ENCODE peak calls at places on chromosomes 11 and 22, in seven cellular contexts. U is pancreas, K is colonic mucosa, Y is kidney epithelial cell, S is mammary epithelial cell, R is uterus, M is heart right ventricle. V is an unnamed sample.
A peak's percentile ranks its signal among the peaks of the same experiment; 100 is the strongest.

GRCh38 chr11:127939000-127939399 is 648.4 kb downstream of the ETS1 start:
- DNase-seq in U (no peak), M (no peak), Y (no peak), K (no peak), R (no peak), S (peak; percentile 75), V (peak; percentile 61)

GRCh38 chr11:61071208-61071681 is 31.0 kb upstream of the CD5 start:
- DNase-seq in K (no peak), U (no peak), M (no peak), R (no peak), Y (no peak), S (no peak), V (no peak)

GRCh38 chr11:34682822-34683221 is 61.9 kb downstream of the EHF start:
- DNase-seq in K (no peak), M (no peak), R (no peak), S (peak; percentile 52), U (no peak), Y (peak; percentile 59), V (peak; percentile 86)

GRCh38 chr11:64516226-64516625 is 74.8 kb upstream of the SLC22A12 start:
- DNase-seq in S (no peak), R (no peak), Y (no peak), K (peak; percentile 40), U (no peak), M (no peak), V (no peak)

GRCh38 chr11:68924073-68924925 is 20.6 kb downstream of the IGHMBP2 start:
- DNase-seq in S (peak; percentile 1), Y (no peak), K (no peak), M (no peak), R (no peak), U (no peak), V (no peak)

GRCh38 chr22:25282671-25283561 is 63.5 kb downstream of the CRYBB2 start:
- DNase-seq in Y (no peak), U (peak; percentile 20), S (no peak), M (no peak), K (no peak), R (no peak), V (no peak)

GRCh38 chr11:18192988-18193387 is 20.4 kb downstream of the MRGPRX4 start:
- DNase-seq in R (no peak), M (no peak), K (no peak), U (no peak), Y (no peak), S (peak; percentile 27), V (no peak)

GRCh38 chr11:91804057-91804456 is 420.6 kb upstream of the FAT3 start:
- DNase-seq in R (no peak), K (no peak), M (no peak), U (no peak), Y (no peak), S (no peak), V (no peak)

GRCh38 chr11:39120890-39121289 is 2338.6 kb downstream of the LRRC4C start:
- DNase-seq in Y (no peak), M (no peak), K (no peak), R (no peak), U (no peak), S (no peak), V (no peak)

GRCh38 chr11:69912161-69912910 is 93.1 kb upstream of the FGF3 start:
- DNase-seq in Y (no peak), M (no peak), S (no peak), R (peak; percentile 15), U (no peak), K (no peak), V (no peak)

GRCh38 chr11:120134931-120135228 is 3.0 kb downstream of the TRIM29 start:
- DNase-seq in Y (no peak), R (peak; percentile 6), M (no peak), K (peak; percentile 9), U (no peak), S (no peak), V (no peak)

GRCh38 chr11:134739136-134739535 is 327.1 kb upstream of the B3GAT1 start:
- DNase-seq in U (no peak), Y (no peak), R (no peak), M (no peak), K (no peak), S (no peak), V (no peak)

GRCh38 chr11:112941096-112941495 is 20.1 kb upstream of the NCAM1 start:
- DNase-seq in U (no peak), S (no peak), M (no peak), K (no peak), Y (no peak), R (peak; percentile 37), V (no peak)

GRCh38 chr11:82930229-82930628 is 28.7 kb downstream of the DDIAS start:
- DNase-seq in R (no peak), U (no peak), Y (no peak), M (no peak), S (no peak), K (no peak), V (no peak)

GRCh38 chr11:106399624-106400023 is 322.2 kb downstream of the AASDHPPT start:
- DNase-seq in U (no peak), R (no peak), Y (no peak), K (no peak), M (no peak), S (no peak), V (no peak)

GRCh38 chr11:58592760-58593472 is 14.1 kb downstream of the ZFP91 start:
- DNase-seq in U (peak; percentile 28), K (peak; percentile 74), R (no peak), S (peak; percentile 40), M (no peak), Y (no peak), V (peak; percentile 48)

GRCh38 chr11:1928038-1928890 is 8.8 kb downstream of the TNNT3 start:
- DNase-seq in Y (no peak), S (no peak), M (no peak), K (no peak), U (peak; percentile 25), R (peak; percentile 21), V (no peak)

GRCh38 chr11:67435031-67435726 is 2.3 kb downstream of the PTPRCAP start:
- DNase-seq in Y (no peak), U (no peak), K (no peak), R (no peak), S (no peak), M (no peak), V (no peak)

GRCh38 chr11:33040862-33041453 is 1.6 kb downstream of the TCP11L1 start:
- DNase-seq in U (no peak), Y (no peak), R (no peak), K (no peak), S (no peak), M (no peak), V (no peak)

GRCh38 chr11:33045551-33046255 is 6.3 kb downstream of the TCP11L1 start:
- DNase-seq in M (no peak), U (no peak), R (no peak), K (peak; percentile 80), Y (no peak), S (peak; percentile 81), V (peak; percentile 82)

GRCh38 chr11:33044281-33044680 is 4.9 kb downstream of the TCP11L1 start:
- DNase-seq in M (no peak), S (peak; percentile 97), R (no peak), U (no peak), Y (no peak), K (no peak), V (peak; percentile 85)

GRCh38 chr11:33040127-33040861 is 922 bp downstream of the TCP11L1 start:
- DNase-seq in K (no peak), U (no peak), S (peak; percentile 72), Y (no peak), R (no peak), M (no peak), V (peak; percentile 49)

GRCh38 chr11:33043221-33043833 is 4.0 kb downstream of the TCP11L1 start:
- DNase-seq in Y (no peak), M (no peak), K (no peak), U (no peak), S (peak; percentile 42), R (no peak), V (no peak)
- H3K4me3 ChIP-seq in Y (no peak overlapping the region), M (no peak overlapping the region), K (no peak overlapping the region), U (no peak overlapping the region), S (no peak overlapping the region), R (no peak overlapping the region), V (no peak overlapping the region)

DNA sequence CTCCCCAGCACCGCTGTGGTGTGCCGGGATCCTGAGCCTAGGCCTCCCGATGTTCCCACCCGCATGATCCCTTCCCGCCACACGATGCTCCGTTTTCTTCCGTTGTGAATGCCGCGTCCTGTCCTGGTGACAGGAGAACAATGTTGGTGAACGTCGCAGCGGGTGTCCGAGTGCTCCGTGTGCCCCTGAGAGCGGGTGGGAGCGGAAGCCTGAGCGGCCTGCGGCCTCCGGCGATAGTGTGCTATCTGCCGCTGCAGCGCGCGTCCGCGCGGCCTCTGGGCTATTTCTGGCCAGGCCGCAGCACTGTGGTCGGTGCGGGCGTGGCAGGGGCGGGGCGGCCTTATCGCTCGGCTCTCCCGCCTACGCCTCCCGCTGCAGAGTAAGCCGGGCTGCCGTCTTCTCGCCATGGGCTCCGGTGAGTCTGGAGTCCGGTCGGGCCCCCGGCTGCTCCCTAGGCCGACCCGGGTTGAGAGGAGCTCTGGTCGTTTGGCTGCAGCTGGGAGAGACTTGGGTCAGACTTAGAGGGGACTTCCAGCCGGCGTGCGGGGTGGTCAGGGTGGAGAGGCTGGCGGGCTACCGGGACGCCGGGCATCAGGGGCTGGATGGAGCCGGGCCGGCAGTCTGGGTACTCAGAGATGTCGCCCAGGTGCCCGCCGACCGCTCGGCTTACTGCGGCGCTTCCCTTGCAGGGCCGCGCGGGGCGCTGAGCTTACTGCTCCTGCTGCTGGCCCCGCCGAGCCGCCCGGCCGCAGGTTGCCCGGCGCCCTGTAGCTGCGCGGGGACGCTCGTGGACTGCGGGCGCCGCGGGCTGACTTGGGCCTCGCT is at the start of gene GP1BB:
- DNase-seq in M (peak; percentile 76), S (no peak), U (no peak), K (peak; percentile 42), Y (no peak), R (no peak), V (no peak)
- H3K27me3 ChIP-seq in M (peaks cover 64% of the 10 kb centered on the region), S (no peaks in the 10 kb centered on the region), U (no peaks in the 10 kb centered on the region), K (peaks cover 61% of the 10 kb centered on the region), Y (peaks cover 88% of the 10 kb centered on the region), R (no peaks in the 10 kb centered on the region), V (peaks cover 2% of the 10 kb centered on the region)

GRCh38 chr11:3797329-3798090 is at the start of gene NUP98:
- DNase-seq in Y (peak; percentile 97), S (peak; percentile 100), U (peak; percentile 99), R (peak; percentile 100), M (peak; percentile 99), K (peak; percentile 100), V (peak; percentile 99)
- TF ChIP-seq CTCF in Y (no peak), S (no peak), U (no peak), R (no peak), M (no peak), K (no peak), V (no peak)

DNA sequence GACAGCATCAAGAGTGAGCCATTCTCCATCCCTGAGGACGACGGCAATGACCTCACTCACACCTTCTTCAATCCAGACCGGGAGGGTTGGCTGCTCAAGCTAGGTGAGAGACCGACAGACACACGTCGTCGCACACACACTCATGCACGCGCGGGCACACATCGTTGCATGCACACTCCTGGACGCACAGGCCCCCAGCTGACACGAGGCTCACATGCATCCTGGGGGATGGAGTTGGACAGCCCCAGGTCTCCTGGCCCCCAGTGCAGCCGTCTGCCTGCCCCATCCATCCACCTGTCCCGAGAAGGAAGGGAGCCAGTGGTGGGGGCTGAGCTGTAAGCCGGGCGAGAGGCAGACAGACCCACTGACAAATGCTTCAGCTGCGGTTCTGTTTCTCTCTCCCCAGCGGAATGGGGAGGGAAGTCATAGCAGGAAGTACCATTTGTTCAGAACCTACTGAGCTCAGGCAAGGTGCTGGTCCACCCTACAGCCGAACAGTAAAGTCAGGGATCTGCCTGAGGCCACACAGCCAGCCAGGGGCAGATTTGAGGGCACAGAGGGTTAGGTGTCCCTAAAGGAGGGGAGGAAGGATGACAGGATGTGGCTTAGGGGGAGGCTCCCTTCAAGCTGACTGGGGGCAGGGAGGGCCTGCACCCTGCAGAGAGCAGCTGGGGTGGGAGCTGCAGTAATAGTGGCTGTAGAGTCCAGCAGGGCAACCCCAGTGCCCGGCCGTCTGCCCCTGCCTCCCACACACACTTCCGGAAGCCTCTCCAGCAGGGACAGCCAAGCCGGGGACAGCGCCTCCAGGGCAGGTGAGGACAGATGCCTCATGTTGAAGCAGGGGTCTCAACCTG is 27.1 kb downstream of the CYTH4 start:
- DNase-seq in K (no peak), M (no peak), U (no peak), Y (no peak), S (no peak), R (no peak), V (no peak)
- H3K4me3 ChIP-seq in K (no peak overlapping the region), M (no peak overlapping the region), U (no peak overlapping the region), Y (no peak overlapping the region), S (no peak overlapping the region), R (no peak overlapping the region), V (no peak overlapping the region)

V was measured in bronchial epithelial cell.